ENCODE peak calls at places on chromosome 4, in five cellular contexts. One of them, this sample, is unnamed.
A peak's percentile ranks its signal among the peaks of the same experiment; 100 is the strongest.

GRCh38 chr4:20313237-20314030 is 61.7 kb downstream of the SLIT2 start:
- DNase-seq in SK-N-SH: no peak
- DNase-seq in fibroblast of lung: no peak
- DNase-seq in GM23338: peak; percentile 85
- DNase-seq in astrocyte: no peak
- DNase-seq in this sample: no peak

GRCh38 chr4:10529256-10529890 is 72.1 kb upstream of the ZNF518B start:
- DNase-seq in SK-N-SH: no peak
- DNase-seq in astrocyte: no peak
- DNase-seq in fibroblast of lung: no peak
- DNase-seq in GM23338: no peak
- DNase-seq in this sample: peak; percentile 63

GRCh38 chr4:61805979-61806378 is 605.9 kb downstream of the ADGRL3 start:
- DNase-seq in fibroblast of lung: no peak
- DNase-seq in GM23338: no peak
- DNase-seq in SK-N-SH: no peak
- DNase-seq in astrocyte: peak; percentile 10
- DNase-seq in this sample: peak; percentile 23

GRCh38 chr4:5887361-5888221 is 5.3 kb downstream of the CRMP1 start:
- DNase-seq in fibroblast of lung: peak; percentile 14
- DNase-seq in astrocyte: no peak
- DNase-seq in GM23338: peak; percentile 75
- DNase-seq in SK-N-SH: peak; percentile 84
- DNase-seq in this sample: no peak

GRCh38 chr4:165584916-165585315 is 206.1 kb downstream of the CPE start:
- DNase-seq in GM23338: no peak
- DNase-seq in SK-N-SH: no peak
- DNase-seq in fibroblast of lung: no peak
- DNase-seq in astrocyte: no peak
- DNase-seq in this sample: no peak

GRCh38 chr4:40270609-40271008 is 64.5 kb upstream of the CHRNA9 start:
- DNase-seq in fibroblast of lung: no peak
- DNase-seq in astrocyte: no peak
- DNase-seq in GM23338: no peak
- DNase-seq in SK-N-SH: no peak
- DNase-seq in this sample: no peak

GRCh38 chr4:155025762-155026457 is 182.5 kb upstream of the NPY2R start:
- DNase-seq in astrocyte: peak; percentile 7
- DNase-seq in fibroblast of lung: peak; percentile 40
- DNase-seq in GM23338: peak; percentile 96
- DNase-seq in SK-N-SH: no peak
- DNase-seq in this sample: peak; percentile 36

GRCh38 chr4:39814403-39815185 is 116.7 kb downstream of the UBE2K start:
- DNase-seq in GM23338: no peak
- DNase-seq in astrocyte: peak; percentile 16
- DNase-seq in SK-N-SH: peak; percentile 24
- DNase-seq in fibroblast of lung: peak; percentile 46
- DNase-seq in this sample: peak; percentile 8

GRCh38 chr4:123444298-123444731 is 47.7 kb downstream of the SPRY1 start:
- DNase-seq in astrocyte: peak; percentile 37
- DNase-seq in GM23338: peak; percentile 82
- DNase-seq in fibroblast of lung: peak; percentile 57
- DNase-seq in SK-N-SH: no peak
- DNase-seq in this sample: no peak

GRCh38 chr4:38021751-38022150 is 61.6 kb downstream of the PTTG2 start:
- DNase-seq in astrocyte: no peak
- DNase-seq in GM23338: no peak
- DNase-seq in fibroblast of lung: no peak
- DNase-seq in SK-N-SH: no peak
- DNase-seq in this sample: no peak

GRCh38 chr4:181821039-181822004 is 421.9 kb upstream of the TENM3 start:
- DNase-seq in SK-N-SH: no peak
- DNase-seq in fibroblast of lung: peak; percentile 43
- DNase-seq in astrocyte: peak; percentile 86
- DNase-seq in GM23338: peak; percentile 22
- DNase-seq in this sample: peak; percentile 68

GRCh38 chr4:4519296-4519898 is 22.5 kb downstream of the STX18 start:
- DNase-seq in SK-N-SH: peak; percentile 29
- DNase-seq in fibroblast of lung: peak; percentile 41
- DNase-seq in astrocyte: no peak
- DNase-seq in GM23338: peak; percentile 67
- DNase-seq in this sample: peak; percentile 1

GRCh38 chr4:86554641-86555040 is 39.5 kb upstream of the PTPN13 start:
- DNase-seq in astrocyte: no peak
- DNase-seq in SK-N-SH: no peak
- DNase-seq in fibroblast of lung: no peak
- DNase-seq in GM23338: no peak
- DNase-seq in this sample: no peak

GRCh38 chr4:164021947-164022346 is 527.5 kb downstream of the TMA16 start:
- DNase-seq in fibroblast of lung: no peak
- DNase-seq in SK-N-SH: no peak
- DNase-seq in astrocyte: no peak
- DNase-seq in GM23338: no peak
- DNase-seq in this sample: no peak

GRCh38 chr4:92210906-92211305 is 92.9 kb upstream of the GRID2 start:
- DNase-seq in astrocyte: no peak
- DNase-seq in fibroblast of lung: no peak
- DNase-seq in SK-N-SH: no peak
- DNase-seq in GM23338: no peak
- DNase-seq in this sample: no peak

GRCh38 chr4:67580577-67580976 is 22.1 kb downstream of the STAP1 start:
- DNase-seq in GM23338: no peak
- DNase-seq in astrocyte: no peak
- DNase-seq in SK-N-SH: no peak
- DNase-seq in fibroblast of lung: no peak
- DNase-seq in this sample: no peak

GRCh38 chr4:148240241-148240640 is 202.0 kb downstream of the NR3C2 start:
- DNase-seq in fibroblast of lung: no peak
- DNase-seq in GM23338: no peak
- DNase-seq in astrocyte: no peak
- DNase-seq in SK-N-SH: no peak
- DNase-seq in this sample: no peak

GRCh38 chr4:2262145-2262943 is 435 bp upstream of the MXD4 start:
- DNase-seq in astrocyte: peak; percentile 99
- DNase-seq in SK-N-SH: peak; percentile 98
- DNase-seq in GM23338: peak; percentile 99
- DNase-seq in fibroblast of lung: peak; percentile 100
- DNase-seq in this sample: peak; percentile 100

GRCh38 chr4:2261853-2262144 is at the start of gene MXD4:
- DNase-seq in fibroblast of lung: no peak
- DNase-seq in SK-N-SH: no peak
- DNase-seq in astrocyte: no peak
- DNase-seq in GM23338: no peak
- DNase-seq in this sample: no peak

GRCh38 chr4:2259541-2260267 is 2.2 kb downstream of the MXD4 start:
- DNase-seq in fibroblast of lung: no peak
- DNase-seq in GM23338: no peak
- DNase-seq in astrocyte: no peak
- DNase-seq in SK-N-SH: no peak
- DNase-seq in this sample: no peak

GRCh38 chr4:2260336-2261109 is 1.4 kb downstream of the MXD4 start:
- DNase-seq in astrocyte: no peak
- DNase-seq in GM23338: no peak
- DNase-seq in fibroblast of lung: no peak
- DNase-seq in SK-N-SH: no peak
- DNase-seq in this sample: no peak

GRCh38 chr4:2261110-2261852 is 628 bp downstream of the MXD4 start:
- DNase-seq in fibroblast of lung: peak; percentile 49
- DNase-seq in GM23338: peak; percentile 68
- DNase-seq in SK-N-SH: peak; percentile 88
- DNase-seq in astrocyte: peak; percentile 8
- DNase-seq in this sample: peak; percentile 30
- TF ChIP-seq CTCF in fibroblast of lung: no peak
- TF ChIP-seq CTCF in GM23338: no peak
- TF ChIP-seq CTCF in SK-N-SH: no peak
- TF ChIP-seq CTCF in astrocyte: no peak
- TF ChIP-seq CTCF in this sample: no peak

GRCh38 chr4:90209922-90210321 is 82.7 kb downstream of the CCSER1 start:
- DNase-seq in fibroblast of lung: no peak
- DNase-seq in GM23338: no peak
- DNase-seq in SK-N-SH: no peak
- DNase-seq in astrocyte: no peak
- DNase-seq in this sample: no peak
- H2AFZ ChIP-seq in fibroblast of lung: no peak overlapping the region
- H2AFZ ChIP-seq in GM23338: no peak overlapping the region
- H2AFZ ChIP-seq in SK-N-SH: no peak overlapping the region
- H2AFZ ChIP-seq in astrocyte: no peak overlapping the region
- H2AFZ ChIP-seq in this sample: no peak overlapping the region

GRCh38 chr4:78682090-78682489 is 94.1 kb upstream of the BMP2K start:
- DNase-seq in fibroblast of lung: no peak
- DNase-seq in GM23338: no peak
- DNase-seq in SK-N-SH: no peak
- DNase-seq in astrocyte: no peak
- DNase-seq in this sample: no peak
- TF ChIP-seq CTCF in fibroblast of lung: no peak
- TF ChIP-seq CTCF in GM23338: no peak
- TF ChIP-seq CTCF in SK-N-SH: no peak
- TF ChIP-seq CTCF in astrocyte: no peak
- TF ChIP-seq CTCF in this sample: no peak

DNA sequence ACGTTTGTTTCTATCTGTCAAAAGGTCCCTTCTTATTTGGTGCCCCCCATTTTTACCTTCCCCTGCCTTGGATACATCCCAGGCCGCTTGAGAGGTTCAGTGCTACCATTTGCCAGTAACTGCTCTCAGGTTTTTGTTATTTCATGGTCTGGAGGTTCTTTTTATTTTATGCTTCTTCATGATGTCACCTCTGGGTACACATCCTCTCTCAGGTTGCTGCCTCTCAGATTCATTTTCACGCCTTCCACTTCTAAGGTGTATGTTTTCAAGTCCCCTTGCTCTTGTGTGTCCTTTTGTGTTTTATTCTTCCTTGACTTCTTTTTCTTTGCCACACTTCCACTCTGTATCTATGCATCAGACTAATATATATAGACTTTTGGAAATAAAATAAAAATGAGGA is 640.1 kb upstream of the AADAT start:
- DNase-seq in SK-N-SH: no peak
- DNase-seq in fibroblast of lung: no peak
- DNase-seq in astrocyte: no peak
- DNase-seq in GM23338: no peak
- DNase-seq in this sample: no peak
- H2AFZ ChIP-seq in SK-N-SH: no peak overlapping the region
- H2AFZ ChIP-seq in fibroblast of lung: no peak overlapping the region
- H2AFZ ChIP-seq in astrocyte: no peak overlapping the region
- H2AFZ ChIP-seq in GM23338: no peak overlapping the region
- H2AFZ ChIP-seq in this sample: no peak overlapping the region

DNA sequence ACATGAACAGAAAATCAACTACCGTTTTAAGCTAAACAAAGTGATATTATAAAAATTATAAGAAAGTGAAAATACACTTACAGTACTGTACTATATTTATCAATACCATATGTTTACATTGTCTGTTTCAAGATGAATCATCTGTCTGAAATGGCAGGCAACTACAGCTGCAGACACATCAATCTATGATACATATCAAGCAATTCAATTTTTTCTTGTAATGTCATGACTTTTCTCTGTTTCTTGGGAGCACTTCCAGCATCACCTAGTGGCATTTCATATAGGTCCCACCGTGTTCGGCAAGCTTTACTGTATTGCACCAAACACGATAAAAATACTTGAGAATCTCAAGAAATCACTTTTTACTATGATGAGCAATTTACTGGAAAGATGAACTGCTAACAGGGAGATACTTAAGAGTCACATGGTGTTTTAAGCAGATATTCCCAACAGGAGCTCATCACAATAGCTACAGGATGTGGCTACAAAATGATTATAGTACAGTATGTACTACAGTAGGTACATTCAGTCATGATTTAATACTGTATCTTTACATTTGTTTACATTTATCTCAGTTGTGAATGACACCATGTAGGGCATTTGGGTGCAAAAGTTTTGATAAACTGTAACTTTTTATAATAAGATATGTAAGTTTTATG is 207.4 kb downstream of the ADAM29 start:
- DNase-seq in SK-N-SH: no peak
- DNase-seq in astrocyte: no peak
- DNase-seq in GM23338: no peak
- DNase-seq in fibroblast of lung: no peak
- DNase-seq in this sample: peak; percentile 17
- TF ChIP-seq CTCF in SK-N-SH: no peak
- TF ChIP-seq CTCF in astrocyte: no peak
- TF ChIP-seq CTCF in GM23338: no peak
- TF ChIP-seq CTCF in fibroblast of lung: no peak
- TF ChIP-seq CTCF in this sample: no peak

GRCh38 chr4:139454111-139454600 is at the start of gene RAB33B:
- DNase-seq in SK-N-SH: no peak
- DNase-seq in GM23338: no peak
- DNase-seq in fibroblast of lung: peak; percentile 90
- DNase-seq in astrocyte: no peak
- DNase-seq in this sample: no peak

GRCh38 chr4:139453041-139453370 is 915 bp upstream of the RAB33B start:
- DNase-seq in GM23338: peak; percentile 83
- DNase-seq in fibroblast of lung: no peak
- DNase-seq in SK-N-SH: no peak
- DNase-seq in astrocyte: peak; percentile 65
- DNase-seq in this sample: peak; percentile 79

GRCh38 chr4:139453371-139454110 is 380 bp upstream of the RAB33B start:
- DNase-seq in SK-N-SH: peak; percentile 95
- DNase-seq in astrocyte: peak; percentile 95
- DNase-seq in GM23338: peak; percentile 98
- DNase-seq in fibroblast of lung: peak; percentile 98
- DNase-seq in this sample: peak; percentile 97

GRCh38 chr4:139455187-139455586 is 1.3 kb downstream of the RAB33B start:
- DNase-seq in fibroblast of lung: no peak
- DNase-seq in GM23338: no peak
- DNase-seq in SK-N-SH: no peak
- DNase-seq in astrocyte: no peak
- DNase-seq in this sample: no peak

GRCh38 chr4:139454646-139455045 is 725 bp downstream of the RAB33B start:
- DNase-seq in astrocyte: no peak
- DNase-seq in GM23338: no peak
- DNase-seq in fibroblast of lung: no peak
- DNase-seq in SK-N-SH: no peak
- DNase-seq in this sample: no peak
- H2AFZ ChIP-seq in astrocyte: peak overlapping the region; percentile 84
- H2AFZ ChIP-seq in GM23338: peak overlapping the region; percentile 84
- H2AFZ ChIP-seq in fibroblast of lung: peak overlapping the region; percentile 94
- H2AFZ ChIP-seq in SK-N-SH: peak overlapping the region; percentile 84
- H2AFZ ChIP-seq in this sample: peak overlapping the region; percentile 93